ENCODE peak calls at places on chromosome 9, in five cellular contexts. P is upper lobe of right lung; E is effector memory CD4-positive, alpha-beta T cell; K is EL; I is lung. N is an unnamed sample.

GRCh38 chr9:114220129-114220541 is 64.8 kb downstream of the COL27A1 start:
- DNase-seq in K (peak; percentile 28), I (no peak), E (no peak), P (no peak), N (no peak)

GRCh38 chr9:109013678-109014145 is 413 bp upstream of the CTNNAL1 start:
- DNase-seq in I (no peak), K (no peak), E (no peak), P (no peak), N (peak; percentile 92)

GRCh38 chr9:88984543-88984883 is 6.8 kb upstream of the S1PR3 start:
- DNase-seq in E (no peak), I (no peak), K (no peak), P (no peak), N (no peak)

GRCh38 chr9:73215249-73215648 is 63.6 kb downstream of the ANXA1 start:
- DNase-seq in P (no peak), K (no peak), I (no peak), E (no peak), N (no peak)

GRCh38 chr9:101504188-101504587 is 29.5 kb upstream of the RNF20 start:
- DNase-seq in E (no peak), K (no peak), I (no peak), P (no peak), N (no peak)

GRCh38 chr9:136258786-136259516 is 13.3 kb upstream of the QSOX2 start:
- DNase-seq in K (no peak), E (no peak), I (no peak), P (no peak), N (no peak)

GRCh38 chr9:114717908-114718486 is 36.0 kb upstream of the TEX48 start:
- DNase-seq in I (no peak), P (no peak), E (no peak), K (no peak), N (no peak)

GRCh38 chr9:119523508-119523907 is 154.3 kb upstream of the BRINP1 start:
- DNase-seq in P (no peak), E (no peak), I (no peak), K (no peak), N (no peak)

GRCh38 chr9:82170871-82171270 is 182.3 kb downstream of the SPATA31D1 start:
- DNase-seq in P (no peak), K (no peak), E (no peak), I (no peak), N (peak; percentile 5)

GRCh38 chr9:21831841-21832509 is 29.5 kb downstream of the MTAP start:
- DNase-seq in K (peak; percentile 96), E (no peak), P (no peak), I (no peak), N (peak; percentile 75)

GRCh38 chr9:119368681-119369581 is at the start of gene BRINP1:
- DNase-seq in I (no peak), P (peak; percentile 65), K (peak; percentile 1), E (no peak), N (peak; percentile 53)

GRCh38 chr9:114364123-114364522 is 23.7 kb downstream of the AKNA start:
- DNase-seq in E (no peak), K (peak; percentile 90), I (no peak), P (peak; percentile 3), N (no peak)

GRCh38 chr9:130137870-130138653 is 34.1 kb upstream of the NCS1 start:
- DNase-seq in E (no peak), P (no peak), I (peak; percentile 37), K (peak; percentile 97), N (peak; percentile 78)

GRCh38 chr9:118962426-118962825 is 406.8 kb downstream of the BRINP1 start:
- DNase-seq in P (no peak), E (no peak), K (peak; percentile 22), I (no peak), N (peak; percentile 13)

N was measured in myocyte.